ENCODE peak calls at places on chromosomes 6 and 20, in five cellular contexts. One of them, this sample, is unnamed.

GRCh38 chr6:20313960-20314530 is 87.6 kb upstream of the E2F3 start:
- DNase-seq in activated B cell treated with CpG ODN at 0.5 μM for 24 hours: no peak
- DNase-seq in MCF 10A: no peak
- DNase-seq in dorsolateral prefrontal cortex: no peak
- DNase-seq in cardiac fibroblast: no peak
- DNase-seq in this sample: no peak

GRCh38 chr20:3092611-3093379 is 8.3 kb upstream of the AVP start:
- DNase-seq in activated B cell treated with CpG ODN at 0.5 μM for 24 hours: peak
- DNase-seq in MCF 10A: no peak
- DNase-seq in dorsolateral prefrontal cortex: no peak
- DNase-seq in cardiac fibroblast: no peak
- DNase-seq in this sample: no peak

GRCh38 chr20:9269280-9269971 is 200.5 kb downstream of the PLCB4 start:
- DNase-seq in activated B cell treated with CpG ODN at 0.5 μM for 24 hours: no peak
- DNase-seq in MCF 10A: no peak
- DNase-seq in dorsolateral prefrontal cortex: no peak
- DNase-seq in cardiac fibroblast: peak
- DNase-seq in this sample: no peak

GRCh38 chr20:58981564-58982364 is 708 bp downstream of the NELFCD start:
- DNase-seq in activated B cell treated with CpG ODN at 0.5 μM for 24 hours: no peak
- DNase-seq in MCF 10A: peak
- DNase-seq in dorsolateral prefrontal cortex: no peak
- DNase-seq in cardiac fibroblast: peak
- DNase-seq in this sample: no peak

GRCh38 chr6:139114741-139115140 is 20.1 kb upstream of the HECA start:
- DNase-seq in activated B cell treated with CpG ODN at 0.5 μM for 24 hours: no peak
- DNase-seq in MCF 10A: no peak
- DNase-seq in dorsolateral prefrontal cortex: no peak
- DNase-seq in cardiac fibroblast: no peak
- DNase-seq in this sample: no peak

GRCh38 chr6:36911946-36912555 is 26.3 kb downstream of the C6orf89 start:
- DNase-seq in activated B cell treated with CpG ODN at 0.5 μM for 24 hours: no peak
- DNase-seq in MCF 10A: no peak
- DNase-seq in dorsolateral prefrontal cortex: no peak
- DNase-seq in cardiac fibroblast: no peak
- DNase-seq in this sample: no peak

GRCh38 chr20:3720068-3720467 is 7.7 kb upstream of the SIGLEC1 start:
- DNase-seq in activated B cell treated with CpG ODN at 0.5 μM for 24 hours: no peak
- DNase-seq in MCF 10A: no peak
- DNase-seq in dorsolateral prefrontal cortex: no peak
- DNase-seq in cardiac fibroblast: no peak
- DNase-seq in this sample: no peak

GRCh38 chr6:116145786-116146675 is 20.1 kb upstream of the COL10A1 start:
- DNase-seq in activated B cell treated with CpG ODN at 0.5 μM for 24 hours: no peak
- DNase-seq in MCF 10A: no peak
- DNase-seq in dorsolateral prefrontal cortex: no peak
- DNase-seq in cardiac fibroblast: peak
- DNase-seq in this sample: no peak

GRCh38 chr6:56685102-56685733 is 42.5 kb upstream of the DST start:
- DNase-seq in activated B cell treated with CpG ODN at 0.5 μM for 24 hours: no peak
- DNase-seq in MCF 10A: no peak
- DNase-seq in dorsolateral prefrontal cortex: no peak
- DNase-seq in cardiac fibroblast: no peak
- DNase-seq in this sample: no peak

GRCh38 chr6:46756469-46757205 is 9.9 kb downstream of the ANKRD66 start:
- DNase-seq in activated B cell treated with CpG ODN at 0.5 μM for 24 hours: no peak
- DNase-seq in MCF 10A: peak
- DNase-seq in dorsolateral prefrontal cortex: no peak
- DNase-seq in cardiac fibroblast: peak
- DNase-seq in this sample: no peak

DNA sequence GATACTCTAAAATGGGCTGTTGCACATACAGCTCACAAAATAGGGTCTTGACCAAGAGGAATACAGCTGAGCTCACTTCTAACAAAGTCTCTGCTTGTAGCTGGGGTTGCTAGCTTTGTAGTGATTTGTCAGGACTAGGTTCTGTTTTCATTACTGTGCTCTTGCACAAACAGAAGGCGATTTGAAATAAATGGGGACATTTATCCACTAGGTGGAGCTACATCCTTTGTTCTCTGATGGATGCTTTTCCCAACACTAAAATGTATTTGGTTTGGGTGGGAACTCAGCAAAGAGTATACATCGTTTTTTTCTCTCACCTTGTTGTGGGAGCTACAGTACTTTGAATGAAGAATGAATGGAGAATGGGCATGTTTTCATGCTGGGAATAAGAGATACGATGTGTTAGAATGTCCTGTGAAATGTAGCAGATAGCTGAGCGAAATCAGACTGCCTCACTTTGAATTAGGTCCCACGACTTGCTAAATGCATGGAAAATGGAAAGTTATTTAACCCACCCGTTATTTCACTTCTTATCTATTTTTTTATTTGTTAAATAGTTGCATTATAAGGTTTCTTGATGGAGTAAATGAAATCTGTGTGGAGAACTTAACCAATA is 494.7 kb upstream of the MAP3K7 start:
- DNase-seq in activated B cell treated with CpG ODN at 0.5 μM for 24 hours: no peak
- DNase-seq in MCF 10A: peak
- DNase-seq in dorsolateral prefrontal cortex: no peak
- DNase-seq in cardiac fibroblast: peak
- DNase-seq in this sample: no peak
- TF ChIP-seq CTCF in activated B cell treated with CpG ODN at 0.5 μM for 24 hours: no peak
- TF ChIP-seq CTCF in MCF 10A: peak
- TF ChIP-seq CTCF in dorsolateral prefrontal cortex: peak
- TF ChIP-seq CTCF in cardiac fibroblast: peak
- TF ChIP-seq CTCF in this sample: peak

GRCh38 chr6:53295176-53295575 is 53.6 kb downstream of the ELOVL5 start:
- DNase-seq in activated B cell treated with CpG ODN at 0.5 μM for 24 hours: no peak
- DNase-seq in MCF 10A: no peak
- DNase-seq in dorsolateral prefrontal cortex: no peak
- DNase-seq in cardiac fibroblast: peak
- DNase-seq in this sample: no peak

GRCh38 chr6:53297004-53297403 is 51.7 kb downstream of the ELOVL5 start:
- DNase-seq in activated B cell treated with CpG ODN at 0.5 μM for 24 hours: no peak
- DNase-seq in MCF 10A: no peak
- DNase-seq in dorsolateral prefrontal cortex: no peak
- DNase-seq in cardiac fibroblast: no peak
- DNase-seq in this sample: no peak

GRCh38 chr6:53293691-53294090 is 55.1 kb downstream of the ELOVL5 start:
- DNase-seq in activated B cell treated with CpG ODN at 0.5 μM for 24 hours: no peak
- DNase-seq in MCF 10A: no peak
- DNase-seq in dorsolateral prefrontal cortex: no peak
- DNase-seq in cardiac fibroblast: no peak
- DNase-seq in this sample: no peak

GRCh38 chr6:53294611-53295010 is 54.1 kb downstream of the ELOVL5 start:
- DNase-seq in activated B cell treated with CpG ODN at 0.5 μM for 24 hours: no peak
- DNase-seq in MCF 10A: no peak
- DNase-seq in dorsolateral prefrontal cortex: no peak
- DNase-seq in cardiac fibroblast: no peak
- DNase-seq in this sample: no peak

GRCh38 chr6:53294095-53294494 is 54.7 kb downstream of the ELOVL5 start:
- DNase-seq in activated B cell treated with CpG ODN at 0.5 μM for 24 hours: no peak
- DNase-seq in MCF 10A: no peak
- DNase-seq in dorsolateral prefrontal cortex: no peak
- DNase-seq in cardiac fibroblast: no peak
- DNase-seq in this sample: peak
- TF ChIP-seq CTCF in activated B cell treated with CpG ODN at 0.5 μM for 24 hours: peak
- TF ChIP-seq CTCF in MCF 10A: peak
- TF ChIP-seq CTCF in dorsolateral prefrontal cortex: peak
- TF ChIP-seq CTCF in cardiac fibroblast: peak
- TF ChIP-seq CTCF in this sample: peak

DNA sequence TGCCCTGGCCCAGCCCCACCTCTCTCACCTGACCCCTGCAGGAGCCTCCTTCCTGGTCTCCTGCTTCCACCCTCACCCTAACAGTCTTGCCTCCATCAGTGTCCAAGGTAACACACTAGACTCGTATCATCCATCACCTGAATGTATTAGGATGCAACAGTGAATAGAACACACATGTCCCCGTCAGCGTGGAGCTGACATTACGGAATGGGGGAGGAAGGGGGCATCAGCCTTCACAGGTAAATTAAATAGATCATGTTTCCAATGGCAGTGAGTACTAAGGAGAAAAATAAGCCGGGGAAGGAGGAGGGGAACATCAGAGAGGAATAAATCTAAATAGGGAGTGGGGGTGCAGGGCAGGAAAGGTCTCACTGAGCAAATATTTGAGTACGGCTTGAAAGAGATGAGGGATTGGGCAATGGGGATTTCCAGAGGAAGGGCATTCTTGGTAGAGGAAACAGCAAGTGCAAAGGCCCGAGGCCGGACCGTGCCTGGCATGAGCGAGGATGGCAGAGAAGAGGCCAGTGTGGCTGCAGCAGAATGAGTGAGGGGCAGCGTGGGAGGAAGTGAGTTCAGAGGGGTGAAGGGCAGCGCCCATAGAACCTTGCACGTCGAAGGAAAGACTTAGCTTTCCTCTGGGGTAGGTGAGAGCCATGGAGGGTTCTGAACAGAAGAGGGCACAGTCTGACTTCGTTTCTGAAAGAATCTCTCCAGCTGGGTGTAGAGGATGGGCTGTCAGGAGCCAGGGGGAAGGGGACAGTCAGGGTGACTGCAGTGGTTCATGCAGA is 110.1 kb upstream of the PTPN1 start:
- DNase-seq in activated B cell treated with CpG ODN at 0.5 μM for 24 hours: no peak
- DNase-seq in MCF 10A: peak
- DNase-seq in dorsolateral prefrontal cortex: no peak
- DNase-seq in cardiac fibroblast: no peak
- DNase-seq in this sample: no peak
- TF ChIP-seq CTCF in activated B cell treated with CpG ODN at 0.5 μM for 24 hours: no peak
- TF ChIP-seq CTCF in MCF 10A: no peak
- TF ChIP-seq CTCF in dorsolateral prefrontal cortex: no peak
- TF ChIP-seq CTCF in cardiac fibroblast: no peak
- TF ChIP-seq CTCF in this sample: no peak

GRCh38 chr6:157714153-157714490 is 108.9 kb upstream of the SNX9 start:
- DNase-seq in activated B cell treated with CpG ODN at 0.5 μM for 24 hours: no peak
- DNase-seq in MCF 10A: peak
- DNase-seq in dorsolateral prefrontal cortex: no peak
- DNase-seq in cardiac fibroblast: peak
- DNase-seq in this sample: no peak
- TF ChIP-seq CTCF in activated B cell treated with CpG ODN at 0.5 μM for 24 hours: no peak
- TF ChIP-seq CTCF in MCF 10A: no peak
- TF ChIP-seq CTCF in dorsolateral prefrontal cortex: no peak
- TF ChIP-seq CTCF in cardiac fibroblast: no peak
- TF ChIP-seq CTCF in this sample: no peak

GRCh38 chr6:148530394-148530923 is 187.8 kb downstream of the SASH1 start:
- DNase-seq in activated B cell treated with CpG ODN at 0.5 μM for 24 hours: no peak
- DNase-seq in MCF 10A: peak
- DNase-seq in dorsolateral prefrontal cortex: no peak
- DNase-seq in cardiac fibroblast: peak
- DNase-seq in this sample: no peak

GRCh38 chr6:148526145-148526544 is 183.5 kb downstream of the SASH1 start:
- DNase-seq in activated B cell treated with CpG ODN at 0.5 μM for 24 hours: no peak
- DNase-seq in MCF 10A: no peak
- DNase-seq in dorsolateral prefrontal cortex: no peak
- DNase-seq in cardiac fibroblast: no peak
- DNase-seq in this sample: no peak

GRCh38 chr6:148529010-148529409 is 186.4 kb downstream of the SASH1 start:
- DNase-seq in activated B cell treated with CpG ODN at 0.5 μM for 24 hours: no peak
- DNase-seq in MCF 10A: no peak
- DNase-seq in dorsolateral prefrontal cortex: peak
- DNase-seq in cardiac fibroblast: no peak
- DNase-seq in this sample: no peak

GRCh38 chr6:148530976-148531375 is 188.3 kb downstream of the SASH1 start:
- DNase-seq in activated B cell treated with CpG ODN at 0.5 μM for 24 hours: no peak
- DNase-seq in MCF 10A: no peak
- DNase-seq in dorsolateral prefrontal cortex: no peak
- DNase-seq in cardiac fibroblast: peak
- DNase-seq in this sample: no peak

GRCh38 chr6:148528292-148528691 is 185.7 kb downstream of the SASH1 start:
- DNase-seq in activated B cell treated with CpG ODN at 0.5 μM for 24 hours: no peak
- DNase-seq in MCF 10A: no peak
- DNase-seq in dorsolateral prefrontal cortex: peak
- DNase-seq in cardiac fibroblast: no peak
- DNase-seq in this sample: no peak
- TF ChIP-seq CTCF in activated B cell treated with CpG ODN at 0.5 μM for 24 hours: no peak
- TF ChIP-seq CTCF in MCF 10A: no peak
- TF ChIP-seq CTCF in dorsolateral prefrontal cortex: peak
- TF ChIP-seq CTCF in cardiac fibroblast: peak
- TF ChIP-seq CTCF in this sample: no peak

GRCh38 chr6:40845588-40845987 is 193.4 kb downstream of the UNC5CL start:
- DNase-seq in activated B cell treated with CpG ODN at 0.5 μM for 24 hours: no peak
- DNase-seq in MCF 10A: peak
- DNase-seq in dorsolateral prefrontal cortex: peak
- DNase-seq in cardiac fibroblast: peak
- DNase-seq in this sample: no peak
- TF ChIP-seq CTCF in activated B cell treated with CpG ODN at 0.5 μM for 24 hours: no peak
- TF ChIP-seq CTCF in MCF 10A: peak
- TF ChIP-seq CTCF in dorsolateral prefrontal cortex: no peak
- TF ChIP-seq CTCF in cardiac fibroblast: peak
- TF ChIP-seq CTCF in this sample: peak

DNA sequence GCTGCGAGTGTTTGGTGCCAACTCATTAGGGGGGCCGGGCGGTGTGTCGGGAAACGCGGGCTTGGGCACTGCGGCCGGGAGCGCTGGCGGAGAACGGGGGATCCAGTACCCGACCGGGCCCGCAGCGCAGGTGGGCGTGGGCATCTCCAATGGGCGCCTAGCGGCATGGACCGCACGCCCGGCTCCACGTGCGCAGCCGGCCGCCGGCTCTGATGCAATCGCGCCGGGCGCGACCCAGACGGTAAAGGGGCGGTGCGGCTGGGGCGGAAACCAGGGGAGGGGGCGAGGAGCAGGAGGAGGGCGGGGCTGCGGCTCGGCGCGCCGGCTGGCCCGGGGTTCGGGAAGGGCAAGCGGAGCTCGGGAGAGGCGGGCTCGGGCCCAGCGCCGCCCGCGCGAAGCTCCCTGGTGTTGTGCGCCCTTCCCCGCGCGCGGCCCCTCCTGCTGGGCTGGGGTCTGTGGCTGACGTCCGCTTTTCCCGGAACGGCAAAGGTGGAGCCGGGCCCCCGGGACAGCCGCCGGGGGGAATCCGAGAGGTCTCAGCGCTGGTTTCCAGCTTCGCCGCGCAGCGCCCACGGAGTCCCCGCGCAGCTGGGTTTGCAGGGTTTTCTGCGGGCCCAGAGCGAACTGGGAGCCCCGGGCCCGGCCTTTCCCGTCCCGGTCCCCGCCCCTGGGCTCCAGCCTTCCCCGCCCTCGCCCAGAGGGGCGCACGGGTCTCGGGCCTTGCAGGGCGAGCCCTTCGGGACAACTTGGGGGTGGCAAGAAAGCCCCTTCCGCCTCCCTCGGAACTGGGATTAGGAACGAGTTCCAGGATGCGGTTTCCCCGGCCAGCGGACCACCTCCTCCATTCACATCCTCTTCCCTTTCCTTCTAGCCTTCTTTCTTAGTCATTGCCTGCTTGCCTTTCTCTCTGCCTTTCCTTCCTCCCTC is 908 bp downstream of the MTHFD1L start:
- DNase-seq in activated B cell treated with CpG ODN at 0.5 μM for 24 hours: peak
- DNase-seq in MCF 10A: peak
- DNase-seq in dorsolateral prefrontal cortex: peak
- DNase-seq in cardiac fibroblast: peak
- DNase-seq in this sample: peak
- TF ChIP-seq CTCF in activated B cell treated with CpG ODN at 0.5 μM for 24 hours: no peak
- TF ChIP-seq CTCF in MCF 10A: no peak
- TF ChIP-seq CTCF in dorsolateral prefrontal cortex: no peak
- TF ChIP-seq CTCF in cardiac fibroblast: no peak
- TF ChIP-seq CTCF in this sample: no peak

This sample was measured in mesothelial cell of epicardium.